ENCODE peak calls at places on chromosomes 6 and 20, in five cellular contexts. E is CD8-positive, alpha-beta memory T cell; N is cardiac fibroblast; Q is small intestine; D is fibroblast of mammary gland. U is an unnamed sample.

GRCh38 chr6:8074213-8074612 is 10.0 kb upstream of the BLOC1S5 start:
- DNase-seq in E (no peak), N (peak), Q (no peak), D (peak), U (no peak)

GRCh38 chr20:63025534-63026331 is 19.0 kb upstream of the BHLHE23 start:
- DNase-seq in E (peak), N (peak), Q (no peak), D (peak), U (no peak)

GRCh38 chr20:16191496-16191895 is 381.8 kb downstream of the KIF16B start:
- DNase-seq in E (no peak), N (no peak), Q (no peak), D (no peak), U (no peak)

GRCh38 chr6:3328796-3329195 is 70.0 kb downstream of the PSMG4 start:
- DNase-seq in E (no peak), N (no peak), Q (no peak), D (no peak), U (no peak)

GRCh38 chr20:34022154-34022842 is 28.6 kb downstream of the RALY start:
- DNase-seq in E (no peak), N (peak), Q (no peak), D (peak), U (no peak)

GRCh38 chr6:78999737-79000136 is 78.3 kb downstream of the PHIP start:
- DNase-seq in E (no peak), N (peak), Q (no peak), D (peak), U (no peak)

GRCh38 chr6:41450581-41450980 is 95.6 kb upstream of the FOXP4 start:
- DNase-seq in E (no peak), N (no peak), Q (no peak), D (no peak), U (no peak)

GRCh38 chr6:111589366-111589765 is 16.3 kb downstream of the TRAF3IP2 start:
- DNase-seq in E (no peak), N (peak), Q (peak), D (peak), U (peak)

GRCh38 chr6:151320140-151320539 is 71.2 kb downstream of the ZBTB2 start:
- DNase-seq in E (no peak), N (no peak), Q (no peak), D (no peak), U (no peak)

GRCh38 chr6:40803897-40804702 is 216.9 kb upstream of the LRFN2 start:
- DNase-seq in E (no peak), N (no peak), Q (no peak), D (no peak), U (no peak)

GRCh38 chr20:8876381-8876780 is 192.5 kb upstream of the PLCB4 start:
- DNase-seq in E (no peak), N (no peak), Q (no peak), D (no peak), U (no peak)

GRCh38 chr6:166661329-166661728 is 34.3 kb upstream of the RPS6KA2 start:
- DNase-seq in E (no peak), N (no peak), Q (no peak), D (no peak), U (no peak)

GRCh38 chr6:166660157-166660686 is 33.2 kb upstream of the RPS6KA2 start:
- DNase-seq in E (no peak), N (no peak), Q (no peak), D (no peak), U (no peak)

GRCh38 chr6:166662690-166663089 is 35.6 kb upstream of the RPS6KA2 start:
- DNase-seq in E (no peak), N (no peak), Q (no peak), D (no peak), U (no peak)

GRCh38 chr6:166664135-166664534 is 37.1 kb upstream of the RPS6KA2 start:
- DNase-seq in E (no peak), N (no peak), Q (peak), D (no peak), U (no peak)

GRCh38 chr6:166663568-166663967 is 36.5 kb upstream of the RPS6KA2 start:
- DNase-seq in E (no peak), N (no peak), Q (no peak), D (no peak), U (no peak)
- H3K4me3 ChIP-seq in E (no peak), N (no peak), Q (no peak), D (no peak), U (no peak)

GRCh38 chr6:27296106-27296783 is 15.8 kb downstream of the POM121L2 start:
- DNase-seq in E (no peak), N (peak), Q (no peak), D (peak), U (no peak)

GRCh38 chr6:27297484-27297856 is 14.6 kb downstream of the POM121L2 start:
- DNase-seq in E (no peak), N (no peak), Q (no peak), D (no peak), U (no peak)

GRCh38 chr6:27293436-27294152 is 18.5 kb downstream of the POM121L2 start:
- DNase-seq in E (no peak), N (peak), Q (no peak), D (peak), U (no peak)

GRCh38 chr6:27294409-27294808 is 17.7 kb downstream of the POM121L2 start:
- DNase-seq in E (no peak), N (no peak), Q (no peak), D (no peak), U (no peak)

GRCh38 chr6:27295301-27296079 is 16.6 kb downstream of the POM121L2 start:
- DNase-seq in E (no peak), N (peak), Q (peak), D (peak), U (no peak)
- H3K4me3 ChIP-seq in E (peak), N (peak), Q (no peak), D (peak), U (peak)

DNA sequence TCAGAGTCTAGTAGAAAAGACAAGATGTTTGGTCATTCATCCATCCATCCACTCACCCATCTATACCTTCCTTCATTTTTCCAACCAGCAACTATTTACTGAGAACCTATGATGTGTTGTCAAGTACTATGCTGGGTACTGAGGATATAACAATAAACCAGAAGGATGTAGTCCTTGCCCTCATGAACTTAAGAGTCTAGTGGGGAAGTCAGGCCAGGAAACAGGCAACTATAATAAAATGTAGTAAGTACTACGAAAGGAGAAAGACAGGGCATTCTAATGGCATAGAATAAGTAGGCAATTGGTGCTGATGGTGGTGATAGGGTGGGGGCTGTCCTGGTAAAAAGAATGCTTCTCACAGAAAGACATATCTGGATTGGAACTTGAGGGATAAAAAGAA is 245.7 kb downstream of the BTBD9 start:
- DNase-seq in E (no peak), N (no peak), Q (no peak), D (no peak), U (no peak)
- H3K4me3 ChIP-seq in E (no peak), N (no peak), Q (no peak), D (no peak), U (no peak)

DNA sequence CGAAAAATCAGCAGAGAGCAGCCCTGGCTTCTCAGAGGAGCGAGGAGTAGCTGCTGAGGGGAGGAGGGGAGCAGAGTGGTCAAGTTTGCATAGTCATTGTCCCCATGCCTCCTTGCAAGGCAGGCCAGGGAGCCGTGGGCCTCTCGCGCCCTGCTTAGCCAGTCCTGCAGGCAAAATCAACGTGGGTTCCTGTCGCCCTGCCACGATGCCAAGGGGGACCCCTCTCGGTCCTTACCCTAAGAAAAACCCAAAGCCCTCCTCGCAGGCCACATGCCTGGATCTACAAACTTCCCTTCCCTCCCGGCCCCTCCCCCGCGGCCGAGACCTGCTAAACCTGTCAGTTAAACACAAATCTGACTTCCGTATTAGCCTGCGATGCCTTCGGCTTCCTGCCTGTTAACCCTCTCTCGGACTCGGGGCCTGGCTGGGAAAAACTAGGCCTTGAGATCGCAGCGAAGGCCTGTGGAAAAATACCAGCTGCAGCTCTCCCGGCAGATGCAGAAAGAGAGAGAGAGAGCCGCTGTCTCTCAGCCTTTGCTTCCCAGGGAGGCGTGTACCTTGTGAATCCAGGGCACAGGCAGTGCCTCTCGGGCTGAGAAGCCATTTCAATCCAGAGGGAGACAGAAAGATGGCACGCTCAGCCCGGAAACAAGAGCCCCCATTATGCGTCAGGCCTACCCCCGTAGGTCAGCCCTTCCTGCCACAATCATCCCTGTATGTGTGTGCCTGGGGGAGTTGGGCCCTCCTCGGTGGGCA is 975 bp upstream of the ZMYND8 start:
- DNase-seq in E (peak), N (peak), Q (peak), D (peak), U (peak)
- H3K4me3 ChIP-seq in E (peak), N (no peak), Q (no peak), D (peak), U (peak)

DNA sequence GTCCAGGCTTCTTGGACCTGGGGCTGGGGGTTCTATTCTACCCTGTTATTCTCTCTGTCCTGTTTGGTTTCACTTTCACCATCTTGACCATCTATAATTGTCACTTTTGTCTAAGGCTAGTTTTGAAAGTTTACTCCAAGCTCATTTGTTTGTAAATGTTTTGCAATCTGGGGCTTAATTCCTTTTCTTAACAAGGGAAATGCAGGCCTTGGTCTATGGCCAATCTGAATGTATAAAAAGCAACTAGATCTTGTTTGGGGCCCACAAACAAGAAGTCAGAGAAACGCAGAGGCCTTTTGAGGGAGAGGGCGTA is 86.3 kb upstream of the PREP start:
- DNase-seq in E (no peak), N (peak), Q (no peak), D (no peak), U (no peak)
- H3K4me3 ChIP-seq in E (no peak), N (no peak), Q (no peak), D (no peak), U (no peak)

U was measured in skeletal muscle cell.